ENCODE peak calls at places on chromosomes 6 and 20, in seven cellular contexts. C is ovary; I is CD8-positive, alpha-beta memory T cell; X is cardiac fibroblast; K is CD4-positive, CD25-positive, alpha-beta regulatory T cell; O is esophagus muscularis mucosa; N is HCT116. Y is an unnamed sample.

GRCh38 chr6:169189227-169189626 is 64.4 kb downstream of the THBS2 start:
- DNase-seq in O (peak; percentile 66), X (no peak), I (no peak), C (no peak), N (no peak), K (no peak), Y (no peak)

GRCh38 chr20:58092871-58093270 is 135.6 kb downstream of the ANKRD60 start:
- DNase-seq in X (no peak), K (no peak), C (no peak), N (no peak), I (no peak), O (no peak), Y (no peak)

GRCh38 chr6:110331383-110331782 is 26.8 kb downstream of the METTL24 start:
- DNase-seq in C (no peak), X (no peak), K (no peak), I (no peak), O (no peak), N (no peak), Y (no peak)

GRCh38 chr20:40718214-40718949 is 29.3 kb upstream of the MAFB start:
- DNase-seq in O (no peak), C (no peak), N (no peak), I (no peak), X (no peak), K (no peak), Y (no peak)

GRCh38 chr20:48107560-48107959 is 322.3 kb upstream of the SULF2 start:
- DNase-seq in C (peak; percentile 74), X (peak; percentile 96), O (no peak), N (no peak), I (no peak), K (no peak), Y (no peak)

GRCh38 chr6:155187994-155188706 is 75.7 kb upstream of the CLDN20 start:
- DNase-seq in O (no peak), X (peak; percentile 31), K (no peak), I (no peak), N (no peak), C (no peak), Y (no peak)

GRCh38 chr6:19413323-19413722 is 423.8 kb upstream of the ID4 start:
- DNase-seq in K (no peak), N (peak; percentile 40), O (no peak), I (no peak), C (no peak), X (peak; percentile 60), Y (no peak)

GRCh38 chr20:53915459-53916172 is 154.8 kb downstream of the BCAS1 start:
- DNase-seq in I (peak; percentile 94), O (peak; percentile 98), C (peak; percentile 97), X (peak; percentile 95), K (peak; percentile 94), N (peak; percentile 72), Y (peak; percentile 94)

GRCh38 chr6:105087571-105088211 is 92.1 kb downstream of the POPDC3 start:
- DNase-seq in X (peak; percentile 76), C (no peak), O (no peak), I (no peak), N (peak; percentile 41), K (peak; percentile 63), Y (peak; percentile 47)

GRCh38 chr6:35368038-35368887 is 25.9 kb downstream of the PPARD start:
- DNase-seq in O (no peak), K (peak; percentile 64), X (peak; percentile 50), I (no peak), C (no peak), N (peak; percentile 93), Y (no peak)

GRCh38 chr6:13342414-13343019 is 14.2 kb upstream of the TBC1D7 start:
- DNase-seq in X (no peak), K (no peak), O (no peak), N (no peak), C (no peak), I (no peak), Y (no peak)

GRCh38 chr6:2055914-2056313 is 189.5 kb downstream of the GMDS start:
- DNase-seq in I (no peak), N (no peak), K (no peak), C (no peak), O (no peak), X (no peak), Y (no peak)

GRCh38 chr6:39017481-39017880 is 31.1 kb upstream of the GLP1R start:
- DNase-seq in K (no peak), C (no peak), N (no peak), I (no peak), O (no peak), X (no peak), Y (no peak)

GRCh38 chr20:54573838-54574237 is 98.4 kb downstream of the DOK5 start:
- DNase-seq in K (no peak), I (no peak), O (no peak), C (no peak), X (peak; percentile 58), N (no peak), Y (no peak)

GRCh38 chr6:56708810-56709597 is 66.3 kb upstream of the DST start:
- DNase-seq in O (no peak), I (no peak), X (peak; percentile 85), N (peak; percentile 66), C (no peak), K (peak; percentile 48), Y (no peak)
- H3K4me3 ChIP-seq in O (no peak overlapping the region), I (no peak overlapping the region), X (peak overlapping the region; percentile 18), N (no peak overlapping the region), C (no peak overlapping the region), K (no peak overlapping the region), Y (no peak overlapping the region)

GRCh38 chr6:20965276-20965675 is 431.0 kb downstream of the CDKAL1 start:
- DNase-seq in X (no peak), N (no peak), C (no peak), O (no peak), K (no peak), I (no peak), Y (no peak)
- H3K4me3 ChIP-seq in X (no peak overlapping the region), N (no peak overlapping the region), C (no peak overlapping the region), O (no peak overlapping the region), K (no peak overlapping the region), I (no peak overlapping the region), Y (no peak overlapping the region)

GRCh38 chr6:82143041-82143481 is 104.5 kb downstream of the IBTK start:
- DNase-seq in K (no peak), C (no peak), X (peak; percentile 16), O (no peak), N (no peak), I (no peak), Y (no peak)

GRCh38 chr6:82142524-82142923 is 105.0 kb downstream of the IBTK start:
- DNase-seq in I (no peak), C (no peak), O (no peak), K (no peak), N (no peak), X (no peak), Y (no peak)

GRCh38 chr6:82144007-82144851 is 103.3 kb downstream of the IBTK start:
- DNase-seq in C (no peak), O (no peak), K (no peak), I (no peak), X (peak; percentile 85), N (peak; percentile 75), Y (peak; percentile 30)

GRCh38 chr6:82144852-82145332 is 102.7 kb downstream of the IBTK start:
- DNase-seq in N (peak; percentile 57), K (no peak), O (no peak), I (no peak), X (peak; percentile 82), C (no peak), Y (peak; percentile 82)

DNA sequence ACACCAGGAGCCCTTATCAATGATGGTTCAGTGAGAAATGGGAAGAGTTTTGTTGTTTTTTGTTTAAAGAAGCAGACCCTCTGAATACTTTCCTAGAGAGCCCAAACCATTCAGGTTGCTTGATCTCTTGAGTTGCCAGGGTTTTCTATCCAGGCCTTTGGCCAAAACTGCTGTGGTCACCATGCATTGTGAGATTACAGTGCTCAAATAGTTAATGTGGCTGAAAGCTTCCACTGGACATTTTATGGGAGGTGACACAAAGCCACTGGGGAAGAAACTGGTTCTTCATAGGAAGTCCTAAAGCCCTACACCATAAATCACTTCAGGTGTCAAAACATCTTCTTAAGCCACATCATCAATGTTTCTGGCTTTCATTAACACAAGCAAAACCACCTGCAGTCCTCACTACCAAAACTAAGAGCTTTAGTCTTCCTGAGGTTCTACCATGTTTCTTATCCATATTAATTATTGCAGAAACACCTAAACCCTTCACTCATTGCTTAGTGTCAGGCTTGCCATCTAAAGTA is 101.6 kb downstream of the IBTK start:
- DNase-seq in I (no peak), O (no peak), N (no peak), C (no peak), X (no peak), K (no peak), Y (no peak)
- H3K4me3 ChIP-seq in I (no peak overlapping the region), O (no peak overlapping the region), N (no peak overlapping the region), C (no peak overlapping the region), X (no peak overlapping the region), K (no peak overlapping the region), Y (no peak overlapping the region)

GRCh38 chr6:134398453-134398852 is 80.5 kb upstream of the SGK1 start:
- DNase-seq in K (no peak), C (no peak), O (no peak), N (no peak), I (no peak), X (no peak), Y (no peak)

GRCh38 chr6:134402372-134402984 is 84.6 kb upstream of the SGK1 start:
- DNase-seq in X (no peak), K (no peak), O (no peak), C (no peak), I (no peak), N (no peak), Y (no peak)

GRCh38 chr6:134405386-134406087 is 87.6 kb upstream of the SGK1 start:
- DNase-seq in K (no peak), X (no peak), O (no peak), N (no peak), I (no peak), C (no peak), Y (no peak)

GRCh38 chr6:134397674-134398073 is 79.8 kb upstream of the SGK1 start:
- DNase-seq in I (no peak), O (no peak), C (no peak), K (no peak), X (no peak), N (no peak), Y (no peak)

DNA sequence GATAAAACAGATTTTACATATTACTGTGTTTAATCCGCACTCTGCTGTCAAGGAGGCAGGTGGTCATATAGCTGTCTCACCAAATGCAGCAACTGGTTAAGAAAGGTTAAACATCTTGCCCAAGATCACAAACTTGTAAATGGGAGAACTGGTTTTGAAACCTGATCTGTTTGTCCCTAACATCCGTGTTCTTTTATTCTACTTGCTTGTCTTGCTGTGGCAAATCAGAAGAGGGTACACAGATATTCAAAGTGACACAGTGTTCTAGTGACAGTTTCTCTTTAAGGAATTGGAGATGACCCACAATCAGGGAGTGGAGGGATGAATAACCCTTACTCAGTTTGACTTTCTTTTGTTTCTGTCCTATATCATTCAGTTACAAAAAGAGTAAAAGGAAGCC is 83.0 kb upstream of the SGK1 start:
- DNase-seq in N (no peak), O (no peak), I (no peak), K (no peak), C (no peak), X (no peak), Y (no peak)
- H3K4me3 ChIP-seq in N (no peak overlapping the region), O (no peak overlapping the region), I (no peak overlapping the region), K (no peak overlapping the region), C (no peak overlapping the region), X (no peak overlapping the region), Y (no peak overlapping the region)

GRCh38 chr6:55174211-55175013 is at the start of gene HCRTR2:
- DNase-seq in N (no peak), K (no peak), I (no peak), X (no peak), O (no peak), C (no peak), Y (no peak)
- H3K4me3 ChIP-seq in N (no peak within 1 kb of the TSS), K (no peak within 1 kb of the TSS), I (no peak within 1 kb of the TSS), X (no peak within 1 kb of the TSS), O (peak within 1 kb of the TSS; percentile 34), C (no peak within 1 kb of the TSS), Y (no peak within 1 kb of the TSS)

GRCh38 chr6:101758338-101758737 is 364.8 kb downstream of the GRIK2 start:
- DNase-seq in K (no peak), O (no peak), C (no peak), I (no peak), X (no peak), N (no peak), Y (no peak)
- H3K4me3 ChIP-seq in K (no peak overlapping the region), O (no peak overlapping the region), C (no peak overlapping the region), I (no peak overlapping the region), X (no peak overlapping the region), N (no peak overlapping the region), Y (no peak overlapping the region)